ENCODE peak calls at places on chromosomes 4 and X, in nine cellular contexts. B, K, A, C, I, E, V, Q and G are unnamed samples.
A peak's percentile ranks its signal among the peaks of the same experiment; 100 is the strongest.

GRCh38 chr4:114658776-114659175 is 60.2 kb downstream of the UGT8 start:
- DNase-seq in K (no peak), Q (no peak), B (no peak), I (no peak), A (no peak), V (no peak), E (no peak), C (no peak), G (no peak)

GRCh38 chrX:39253551-39253950 is 452.3 kb downstream of the MID1IP1 start:
- DNase-seq in V (no peak), A (no peak), B (no peak), E (no peak), C (no peak), Q (no peak), K (no peak), I (no peak), G (no peak)

GRCh38 chr4:156815717-156816319 is 155.8 kb downstream of the PDGFC start:
- DNase-seq in E (no peak), I (no peak), B (no peak), K (no peak), V (no peak), C (no peak), Q (no peak), A (no peak), G (no peak)

GRCh38 chr4:179447308-179447707 is 2005.1 kb upstream of the AGA start:
- DNase-seq in A (no peak), K (no peak), E (no peak), C (no peak), I (no peak), B (no peak), V (no peak), Q (no peak), G (no peak)

GRCh38 chr4:70747874-70748273 is 26.1 kb downstream of the RUFY3 start:
- DNase-seq in A (no peak), E (no peak), B (no peak), V (no peak), C (no peak), K (no peak), Q (no peak), I (no peak), G (no peak)

GRCh38 chr4:30825008-30825765 is 105.0 kb downstream of the PCDH7 start:
- DNase-seq in I (no peak), E (no peak), Q (no peak), K (no peak), B (no peak), C (peak; percentile 30), A (no peak), V (no peak), G (no peak)

GRCh38 chr4:41154001-41154813 is 60.1 kb downstream of the APBB2 start:
- DNase-seq in E (no peak), Q (no peak), A (no peak), I (no peak), B (no peak), V (no peak), C (no peak), K (no peak), G (no peak)

GRCh38 chr4:153676984-153677383 is 7.1 kb upstream of the TLR2 start:
- DNase-seq in A (no peak), B (no peak), V (peak; percentile 37), I (no peak), Q (no peak), E (peak; percentile 25), K (no peak), C (peak; percentile 87), G (no peak)

GRCh38 chr4:173652283-173652931 is 122.4 kb upstream of the HAND2 start:
- DNase-seq in V (no peak), Q (no peak), B (no peak), I (no peak), A (no peak), E (no peak), C (no peak), K (no peak), G (no peak)

GRCh38 chrX:19990225-19990518 is 689 bp downstream of the BCLAF3 start:
- DNase-seq in Q (no peak), I (no peak), A (peak; percentile 36), B (no peak), C (peak; percentile 0), K (no peak), V (no peak), E (no peak), G (no peak)

GRCh38 chr4:169251291-169252235 is 19.2 kb downstream of the SH3RF1 start:
- DNase-seq in I (no peak), E (no peak), V (no peak), C (peak; percentile 54), Q (no peak), K (peak; percentile 59), A (no peak), B (no peak), G (peak; percentile 45)

GRCh38 chr4:159229164-159229563 is 126.3 kb downstream of the RAPGEF2 start:
- DNase-seq in B (no peak), Q (no peak), K (peak; percentile 21), V (peak; percentile 22), C (peak; percentile 5), I (no peak), E (peak; percentile 19), A (no peak), G (peak; percentile 7)